ENCODE peak calls at places on chromosomes 2 and 18, in ten cellular contexts. M is activated T-cell treated with anti-CD3 and anti-CD28 coated beads for 48 hours, Y is left colon, T is non-pigmented ciliary epithelial cell, C is HEK293T, P is MV-4-11, B is NCI-H1417, K is KG1, I is germinal center, F is stomach. L is an unnamed sample.

GRCh38 chr18:62554083-62554815 is 31.4 kb downstream of the ZCCHC2 start:
- DNase-seq in K (no peak), M (no peak), Y (no peak), I (peak; percentile 21), F (no peak), P (peak; percentile 38), T (no peak), C (no peak), B (no peak), L (no peak)

GRCh38 chr2:129160879-129161278 is 818.6 kb upstream of the RAB6C start:
- DNase-seq in B (no peak), I (no peak), M (no peak), T (no peak), P (peak; percentile 44), F (no peak), Y (no peak), K (no peak), C (no peak), L (no peak)

GRCh38 chr2:181784556-181784955 is 104.2 kb upstream of the NEUROD1 start:
- DNase-seq in F (no peak), B (peak; percentile 51), M (no peak), K (no peak), T (no peak), P (no peak), Y (no peak), C (no peak), I (no peak), L (no peak)

GRCh38 chr2:179268277-179268935 is 3.8 kb upstream of the SESTD1 start:
- DNase-seq in C (no peak), M (no peak), P (peak; percentile 44), T (no peak), Y (no peak), K (peak; percentile 15), F (no peak), I (no peak), B (no peak), L (peak; percentile 69)

GRCh38 chr2:233213011-233213410 is 38.5 kb upstream of the ATG16L1 start:
- DNase-seq in I (no peak), B (no peak), C (no peak), M (no peak), Y (no peak), K (no peak), T (no peak), P (no peak), F (no peak), L (no peak)

GRCh38 chr2:102839668-102840388 is 78.0 kb downstream of the TMEM182 start:
- DNase-seq in I (peak; percentile 30), T (no peak), B (peak; percentile 37), P (peak; percentile 51), Y (peak; percentile 14), C (peak; percentile 36), M (no peak), K (peak; percentile 54), F (no peak), L (no peak)

GRCh38 chr2:121489944-121490585 is 40.6 kb upstream of the RNU4ATAC start:
- DNase-seq in M (no peak), B (peak; percentile 30), T (no peak), P (no peak), I (no peak), C (no peak), F (no peak), K (no peak), Y (no peak), L (no peak)

GRCh38 chr18:29251681-29252080 is 1074.8 kb upstream of the CDH2 start:
- DNase-seq in P (no peak), B (no peak), Y (no peak), F (no peak), M (no peak), C (no peak), K (no peak), T (no peak), I (no peak), L (no peak)

GRCh38 chr2:190979906-190980629 is 33.9 kb downstream of the STAT1 start:
- DNase-seq in Y (peak; percentile 34), B (peak; percentile 49), I (no peak), K (no peak), F (peak; percentile 74), M (no peak), P (no peak), C (peak; percentile 52), T (peak; percentile 86), L (peak; percentile 76)

GRCh38 chr18:56286775-56287174 is 351.6 kb downstream of the TXNL1 start:
- DNase-seq in T (no peak), B (no peak), M (no peak), C (no peak), K (no peak), I (no peak), Y (no peak), F (no peak), P (no peak), L (no peak)

GRCh38 chr2:29459445-29460179 is 344.4 kb downstream of the CLIP4 start:
- DNase-seq in M (no peak), T (peak; percentile 73), B (no peak), I (no peak), P (no peak), Y (no peak), F (no peak), K (no peak), C (no peak), L (no peak)

GRCh38 chr18:57728941-57729511 is 74.1 kb downstream of the ATP8B1 start:
- DNase-seq in B (no peak), I (no peak), M (no peak), K (no peak), T (no peak), P (peak; percentile 67), Y (no peak), F (peak; percentile 71), C (no peak), L (no peak)

GRCh38 chr2:102001767-102002142 is 10.0 kb downstream of the IL1R2 start:
- DNase-seq in Y (no peak), P (no peak), M (peak; percentile 35), K (no peak), I (no peak), F (no peak), B (no peak), T (no peak), C (no peak), L (no peak)

L was measured in sigmoid colon.